ENCODE peak calls at places on chromosome 11, in six cellular contexts. T, A, Q, I, S and V are unnamed samples.

GRCh38 chr11:130055637-130056036 is 14.1 kb upstream of the APLP2 start:
- DNase-seq in T (no peak), A (no peak), Q (no peak), I (no peak), S (no peak), V (no peak)

GRCh38 chr11:70877151-70877550 is 375.2 kb downstream of the SHANK2 start:
- DNase-seq in T (no peak), A (no peak), Q (no peak), I (no peak), S (no peak), V (no peak)

GRCh38 chr11:130314184-130314748 is 451 bp downstream of the ZBTB44 start:
- DNase-seq in T (peak), A (peak), Q (peak), I (no peak), S (peak), V (peak)

GRCh38 chr11:64544616-64545296 is 46.3 kb upstream of the SLC22A12 start:
- DNase-seq in T (no peak), A (no peak), Q (no peak), I (no peak), S (no peak), V (no peak)

GRCh38 chr11:66349084-66349386 is 1.6 kb upstream of the B4GAT1 start:
- DNase-seq in T (no peak), A (no peak), Q (no peak), I (no peak), S (no peak), V (no peak)

GRCh38 chr11:34654491-34655334 is 33.8 kb downstream of the EHF start:
- DNase-seq in T (peak), A (peak), Q (peak), I (no peak), S (no peak), V (no peak)

GRCh38 chr11:10473371-10473770 is 18.3 kb downstream of the AMPD3 start:
- DNase-seq in T (no peak), A (no peak), Q (no peak), I (no peak), S (peak), V (no peak)

GRCh38 chr11:26245046-26245445 is 86.9 kb upstream of the ANO3 start:
- DNase-seq in T (no peak), A (no peak), Q (no peak), I (no peak), S (no peak), V (no peak)

GRCh38 chr11:126765196-126765595 is 235.4 kb downstream of the KIRREL3 start:
- DNase-seq in T (no peak), A (no peak), Q (no peak), I (no peak), S (no peak), V (no peak)

GRCh38 chr11:17498058-17498457 is 21.4 kb upstream of the ABCC8 start:
- DNase-seq in T (peak), A (peak), Q (no peak), I (no peak), S (no peak), V (no peak)

GRCh38 chr11:14644396-14645246 is 1.0 kb downstream of the PDE3B start:
- DNase-seq in T (peak), A (peak), Q (peak), I (no peak), S (peak), V (peak)

GRCh38 chr11:13269775-13270174 is 7.8 kb upstream of the BMAL1 start:
- DNase-seq in T (no peak), A (no peak), Q (no peak), I (no peak), S (no peak), V (no peak)
- TF ChIP-seq SP1 in T (no peak), A (no peak), Q (no peak), I (no peak), S (no peak), V (no peak)

GRCh38 chr11:44409071-44409470 is 99.1 kb upstream of the ALX4 start:
- DNase-seq in T (no peak), A (no peak), Q (no peak), I (no peak), S (no peak), V (no peak)

GRCh38 chr11:44409558-44410236 is 99.8 kb upstream of the ALX4 start:
- DNase-seq in T (no peak), A (no peak), Q (peak), I (no peak), S (no peak), V (no peak)

GRCh38 chr11:44407211-44407996 is 97.5 kb upstream of the ALX4 start:
- DNase-seq in T (no peak), A (no peak), Q (no peak), I (no peak), S (no peak), V (no peak)

GRCh38 chr11:44404736-44405395 is 94.9 kb upstream of the ALX4 start:
- DNase-seq in T (no peak), A (no peak), Q (no peak), I (no peak), S (no peak), V (no peak)

DNA sequence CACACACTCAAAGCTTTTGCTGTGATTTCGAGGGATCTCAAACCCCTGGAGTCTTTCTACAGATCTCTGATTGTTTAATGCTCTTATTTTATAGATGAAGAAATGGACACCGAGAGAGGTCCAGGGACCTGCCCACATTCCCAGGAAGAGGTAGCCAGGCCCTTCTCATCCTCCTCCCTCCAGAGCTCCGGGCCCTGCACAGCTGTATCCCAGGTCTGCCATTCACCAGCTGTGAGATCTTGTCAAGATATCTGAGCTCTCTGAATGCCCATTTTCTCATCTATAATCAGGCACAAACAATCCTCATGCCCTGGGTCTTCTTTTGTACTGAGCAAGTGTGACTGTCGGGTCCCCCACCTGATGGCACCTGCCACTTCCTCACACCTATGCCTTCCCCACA is 98.2 kb upstream of the ALX4 start:
- DNase-seq in T (no peak), A (no peak), Q (no peak), I (no peak), S (no peak), V (no peak)
- TF ChIP-seq SP1 in T (no peak), A (no peak), Q (no peak), I (no peak), S (no peak), V (no peak)

DNA sequence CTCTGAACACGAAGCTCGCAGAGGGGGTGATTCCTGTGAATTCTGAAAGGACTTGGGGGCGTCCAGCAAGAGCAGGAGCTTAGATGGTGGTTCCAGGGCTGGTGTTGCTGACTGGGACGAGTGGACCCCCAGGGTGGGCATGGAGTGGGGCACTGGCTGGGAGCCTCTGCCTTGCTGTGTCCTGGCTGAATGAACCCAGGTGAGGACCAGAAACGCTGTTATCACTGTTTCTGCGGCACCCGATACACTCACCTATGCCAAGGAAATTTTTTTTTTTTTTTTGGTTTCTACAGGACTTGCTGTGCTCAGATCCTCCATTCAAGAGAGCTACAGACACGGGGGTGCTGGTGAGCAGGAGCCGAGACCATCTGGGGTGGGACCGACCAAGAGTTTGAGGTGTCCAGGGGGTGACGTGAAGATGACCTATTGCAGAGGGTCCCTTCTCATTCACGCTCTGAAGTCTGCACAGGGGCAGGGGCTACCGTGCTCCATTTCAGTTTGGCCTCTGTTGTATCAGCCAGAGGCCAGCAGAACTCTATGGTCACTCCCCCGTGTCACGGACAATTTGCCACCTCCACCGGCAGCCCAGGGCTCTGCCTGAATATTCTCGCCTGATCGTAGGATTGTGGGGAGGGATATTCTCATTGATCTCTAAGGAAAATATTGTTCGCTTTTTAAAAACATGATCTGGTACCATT is 3.6 kb downstream of the SMIM38 start:
- DNase-seq in T (no peak), A (no peak), Q (no peak), I (no peak), S (no peak), V (no peak)
- TF ChIP-seq SP1 in T (no peak), A (no peak), Q (no peak), I (no peak), S (no peak), V (no peak)

DNA sequence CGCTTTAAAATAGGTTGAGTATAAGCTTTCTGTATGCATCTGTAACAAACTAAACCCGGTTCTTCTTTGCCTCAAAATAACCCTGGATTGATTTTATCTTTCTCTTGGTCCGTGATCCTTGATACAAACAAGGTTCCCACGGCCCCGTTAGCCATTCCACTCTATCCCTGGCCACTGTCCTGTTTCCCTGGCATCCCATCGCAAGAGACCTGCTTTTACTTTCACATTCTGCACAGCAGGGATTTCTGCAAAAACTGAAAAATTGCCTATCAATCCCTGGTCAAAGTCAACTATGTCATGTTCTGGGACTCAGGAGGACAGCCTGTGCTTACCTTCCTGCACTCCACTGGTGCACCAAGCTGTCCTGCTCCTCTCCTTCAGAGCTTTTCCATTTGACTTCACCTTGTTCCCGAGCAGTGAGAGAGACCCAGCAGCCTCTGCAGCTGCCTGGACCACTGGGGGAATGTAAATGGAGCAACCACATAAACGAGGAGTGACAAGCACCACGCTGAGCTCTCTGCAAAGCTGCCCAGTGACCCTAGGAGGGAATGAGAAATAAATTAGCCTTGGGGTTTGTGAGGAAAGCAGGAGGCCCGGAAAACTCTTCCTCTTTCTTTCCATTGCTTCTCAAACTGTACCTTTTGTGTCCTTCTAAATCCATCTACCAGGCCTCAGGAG is 175.9 kb downstream of the NTM start:
- DNase-seq in T (no peak), A (peak), Q (no peak), I (no peak), S (no peak), V (no peak)
- TF ChIP-seq SP1 in T (no peak), A (no peak), Q (no peak), I (no peak), S (no peak), V (no peak)

GRCh38 chr11:119418759-119419158 is 4.2 kb downstream of the THY1 start:
- DNase-seq in T (no peak), A (no peak), Q (no peak), I (no peak), S (no peak), V (no peak)
- TF ChIP-seq SP1 in T (no peak), A (no peak), Q (no peak), I (no peak), S (no peak), V (no peak)

GRCh38 chr11:38818720-38819119 is 2220.7 kb upstream of the RAG2 start:
- DNase-seq in T (no peak), A (no peak), Q (no peak), I (no peak), S (no peak), V (no peak)

GRCh38 chr11:38819986-38820385 is 2221.9 kb upstream of the RAG2 start:
- DNase-seq in T (no peak), A (no peak), Q (no peak), I (no peak), S (no peak), V (no peak)

GRCh38 chr11:38824573-38824972 is 2226.5 kb upstream of the RAG2 start:
- DNase-seq in T (no peak), A (no peak), Q (peak), I (no peak), S (no peak), V (peak)
- TF ChIP-seq SP1 in T (no peak), A (no peak), Q (no peak), I (no peak), S (no peak), V (no peak)

GRCh38 chr11:76599041-76600013 is 71.2 kb downstream of the LRRC32 start:
- DNase-seq in T (no peak), A (no peak), Q (no peak), I (no peak), S (no peak), V (no peak)
- TF ChIP-seq SP1 in T (no peak), A (no peak), Q (no peak), I (no peak), S (no peak), V (no peak)

DNA sequence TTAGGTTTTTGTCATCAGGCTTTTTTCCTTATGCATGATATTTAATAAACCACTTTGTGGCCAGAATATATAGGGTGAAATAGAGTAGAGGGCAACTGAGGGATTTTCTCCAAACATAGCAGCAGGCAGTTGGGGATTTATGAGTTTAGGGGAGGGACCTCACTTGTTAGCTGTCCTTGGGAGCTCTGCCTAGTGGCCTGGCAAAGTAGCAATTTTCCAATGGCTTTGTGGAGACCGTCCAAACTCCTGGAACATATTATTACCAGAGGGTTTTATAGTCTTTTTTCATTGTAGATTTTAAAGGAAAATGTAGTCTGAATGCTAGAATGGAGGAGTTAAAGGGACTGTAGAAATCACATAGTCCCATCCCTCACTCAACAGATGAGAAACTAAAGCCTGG is 32.2 kb downstream of the AMOTL1 start:
- DNase-seq in T (no peak), A (no peak), Q (no peak), I (no peak), S (no peak), V (no peak)
- TF ChIP-seq SP1 in T (no peak), A (no peak), Q (no peak), I (no peak), S (no peak), V (no peak)

GRCh38 chr11:47991894-47992293 is 11.5 kb downstream of the PTPRJ start:
- DNase-seq in T (no peak), A (no peak), Q (no peak), I (no peak), S (no peak), V (no peak)

GRCh38 chr11:47995318-47995717 is 15.0 kb downstream of the PTPRJ start:
- DNase-seq in T (no peak), A (no peak), Q (peak), I (no peak), S (no peak), V (no peak)

GRCh38 chr11:47991266-47991830 is 11.0 kb downstream of the PTPRJ start:
- DNase-seq in T (no peak), A (no peak), Q (no peak), I (no peak), S (no peak), V (no peak)

GRCh38 chr11:47994417-47994816 is 14.1 kb downstream of the PTPRJ start:
- DNase-seq in T (no peak), A (no peak), Q (no peak), I (no peak), S (no peak), V (no peak)

GRCh38 chr11:47992959-47993820 is 12.8 kb downstream of the PTPRJ start:
- DNase-seq in T (peak), A (no peak), Q (no peak), I (no peak), S (peak), V (no peak)
- TF ChIP-seq SP1 in T (peak), A (no peak), Q (no peak), I (no peak), S (no peak), V (no peak)